ENCODE peak calls at places on chromosomes 11 and 22, in five cellular contexts. T is activated CD8-positive, alpha-beta T cell treated with anti-CD3 and anti-CD28 coated beads, Interleukin-2, amount 10 ng/mL, durations not matched to agents 7 days and 5 days; N is endothelial cell; M is activated T-cell treated with anti-CD3 and anti-CD28 coated beads, Interleukin-2, amount 50 U/mL, for 1 hour; R is fibroblast of lung. L is an unnamed sample.

GRCh38 chr11:2714463-2714800 is 14.6 kb upstream of the KCNQ1OT1 start:
- DNase-seq in T (no peak), N (no peak), M (no peak), R (no peak), L (no peak)

GRCh38 chr22:38346506-38346905 is 29.3 kb upstream of the CSNK1E start:
- DNase-seq in T (peak; percentile 13), N (no peak), M (no peak), R (no peak), L (no peak)

GRCh38 chr11:30172872-30173271 is 57.9 kb upstream of the FSHB start:
- DNase-seq in T (no peak), M (no peak), R (no peak), N (no peak), L (no peak)

GRCh38 chr11:6297831-6298230 is 22.5 kb downstream of the CAVIN3 start:
- DNase-seq in T (no peak), N (no peak), R (peak; percentile 32), M (no peak), L (no peak)

GRCh38 chr11:103338621-103339484 is 229.6 kb downstream of the DYNC2H1 start:
- DNase-seq in M (no peak), R (no peak), T (no peak), N (peak; percentile 59), L (no peak)

GRCh38 chr22:44685384-44686056 is 16.5 kb upstream of the PRR5 start:
- DNase-seq in N (no peak), M (peak; percentile 80), T (peak; percentile 90), R (peak; percentile 43), L (peak; percentile 74)

GRCh38 chr11:47331454-47332302 is 20.8 kb downstream of the MYBPC3 start:
- DNase-seq in R (no peak), N (no peak), M (no peak), T (no peak), L (no peak)

GRCh38 chr22:28151241-28151640 is 232.2 kb upstream of the PITPNB start:
- DNase-seq in R (no peak), M (no peak), T (no peak), N (no peak), L (no peak)

GRCh38 chr11:2825886-2826678 is 59.5 kb downstream of the CDKN1C start:
- DNase-seq in N (no peak), T (no peak), M (no peak), R (peak; percentile 95), L (no peak)

GRCh38 chr11:126603486-126603885 is 248.0 kb downstream of the ST3GAL4 start:
- DNase-seq in M (no peak), N (no peak), R (no peak), T (no peak), L (no peak)

GRCh38 chr22:46575915-46576555 is 38.6 kb upstream of the CELSR1 start:
- DNase-seq in N (no peak), M (no peak), T (no peak), R (no peak), L (peak; percentile 4)

GRCh38 chr11:91804057-91804456 is 420.6 kb upstream of the FAT3 start:
- DNase-seq in M (no peak), T (no peak), R (no peak), N (no peak), L (no peak)

GRCh38 chr11:83044958-83045712 is 26.6 kb downstream of the RAB30 start:
- DNase-seq in R (peak; percentile 68), T (no peak), M (no peak), N (no peak), L (no peak)

GRCh38 chr22:17357688-17358087 is 11.6 kb upstream of the CECR2 start:
- DNase-seq in T (no peak), R (no peak), N (no peak), M (no peak), L (no peak)

GRCh38 chr11:74257934-74258553 is 53.4 kb downstream of the P4HA3 start:
- DNase-seq in T (no peak), N (no peak), R (peak; percentile 91), M (no peak), L (no peak)